ENCODE peak calls at places on chromosomes 7 and 10, in five cellular contexts. B, U, C, Q and V are unnamed samples. For H3K4me1 and H3K27me3, the result is how much of the 10 kb centered on the place peaks cover.

GRCh38 chr7:107251963-107252362 is 83.2 kb downstream of the HBP1 start:
- DNase-seq in B (no peak), U (no peak), C (no peak), Q (no peak), V (no peak)

GRCh38 chr10:15795000-15795792 is 65.1 kb downstream of the MINDY3 start:
- DNase-seq in B (no peak), U (no peak), C (no peak), Q (no peak), V (no peak)

GRCh38 chr10:116621476-116621875 is 723 bp downstream of the PNLIPRP2 start:
- DNase-seq in B (no peak), U (no peak), C (no peak), Q (no peak), V (no peak)

GRCh38 chr7:108054537-108054936 is 51.6 kb upstream of the LAMB1 start:
- DNase-seq in B (no peak), U (no peak), C (no peak), Q (no peak), V (no peak)

GRCh38 chr10:63766766-63767505 is 245.7 kb downstream of the REEP3 start:
- DNase-seq in B (no peak), U (peak), C (no peak), Q (no peak), V (no peak)

GRCh38 chr7:83528925-83529423 is 120.0 kb downstream of the SEMA3E start:
- DNase-seq in B (no peak), U (no peak), C (no peak), Q (no peak), V (no peak)

GRCh38 chr7:87575521-87575920 is 25.2 kb downstream of the ABCB1 start:
- DNase-seq in B (no peak), U (no peak), C (no peak), Q (no peak), V (no peak)

GRCh38 chr7:117312593-117312992 is 10.3 kb downstream of the WNT2 start:
- DNase-seq in B (no peak), U (no peak), C (no peak), Q (no peak), V (no peak)

GRCh38 chr10:24360286-24361127 is 151.6 kb downstream of the KIAA1217 start:
- DNase-seq in B (no peak), U (peak), C (peak), Q (peak), V (peak)

GRCh38 chr10:78889536-78890063 is 179.2 kb upstream of the ZMIZ1 start:
- DNase-seq in B (no peak), U (no peak), C (no peak), Q (no peak), V (no peak)

GRCh38 chr10:96998329-96998888 is 166.3 kb downstream of the LCOR start:
- DNase-seq in B (no peak), U (no peak), C (no peak), Q (no peak), V (no peak)

GRCh38 chr10:88178758-88179157 is 315.3 kb downstream of the PTEN start:
- DNase-seq in B (no peak), U (no peak), C (no peak), Q (no peak), V (no peak)

GRCh38 chr10:70585555-70586243 is 16.8 kb downstream of the PRF1 start:
- DNase-seq in B (peak), U (no peak), C (no peak), Q (no peak), V (no peak)

GRCh38 chr7:51067757-51068156 is 248.9 kb downstream of the COBL start:
- DNase-seq in B (peak), U (peak), C (peak), Q (no peak), V (no peak)

GRCh38 chr7:30027915-30028748 is at the start of gene PLEKHA8:
- DNase-seq in B (peak), U (peak), C (peak), Q (peak), V (peak)

GRCh38 chr7:30027065-30027456 is 559 bp upstream of the FKBP14 start:
- DNase-seq in B (no peak), U (no peak), C (no peak), Q (no peak), V (no peak)

GRCh38 chr7:30026229-30027064 is at the start of gene FKBP14:
- DNase-seq in B (peak), U (peak), C (peak), Q (peak), V (peak)

GRCh38 chr7:30029696-30030095 is 1.5 kb downstream of the PLEKHA8 start:
- DNase-seq in B (no peak), U (peak), C (no peak), Q (no peak), V (no peak)

DNA sequence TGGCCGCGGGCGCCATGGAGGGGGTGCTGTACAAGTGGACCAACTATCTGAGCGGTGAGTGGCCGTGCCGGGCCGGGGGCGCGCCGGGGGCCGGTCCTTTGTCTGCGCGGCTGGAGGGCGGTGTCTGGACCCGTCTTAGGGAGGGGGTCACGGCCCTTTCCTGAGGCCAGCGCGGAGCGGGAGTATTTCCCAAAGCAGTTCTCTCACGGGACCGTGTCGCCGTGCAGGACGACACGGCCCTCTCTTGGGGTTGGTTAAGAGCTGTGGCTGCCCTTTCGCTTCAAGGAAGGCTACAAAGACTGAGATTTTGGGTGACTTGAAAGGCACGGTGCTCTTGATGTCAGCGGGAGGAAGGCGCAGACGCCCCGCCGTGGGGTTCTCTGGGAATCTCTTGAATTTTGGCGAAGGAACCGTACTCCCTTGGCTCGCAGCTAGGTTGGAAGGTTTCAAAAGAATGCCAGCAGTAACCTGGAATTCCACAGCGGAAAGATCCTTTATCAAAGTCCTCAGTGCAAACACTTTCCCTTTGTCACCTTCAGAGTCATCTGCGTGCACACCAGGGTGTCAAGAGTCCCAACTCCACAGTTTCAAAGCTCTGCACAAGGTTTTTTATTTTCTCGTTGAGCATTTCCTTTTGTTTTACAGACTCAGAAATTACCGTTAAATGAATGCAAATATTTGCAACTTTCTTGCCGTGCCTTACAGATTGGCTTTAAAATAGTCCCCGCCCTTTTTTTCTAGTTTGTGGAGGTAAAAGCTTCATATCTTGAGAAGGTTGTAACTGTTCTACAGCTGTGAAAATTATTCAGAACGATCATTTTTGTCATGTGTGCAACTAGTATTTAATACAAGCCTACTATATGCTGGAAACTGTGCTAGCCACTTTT is 780 bp downstream of the PLEKHA8 start:
- DNase-seq in B (peak), U (peak), C (peak), Q (peak), V (peak)
- H3K4me1 ChIP-seq in B (under half), U (under half), C (under half), Q (under half), V (under half)

GRCh38 chr7:91367812-91368578 is 103.8 kb downstream of the FZD1 start:
- DNase-seq in B (no peak), U (no peak), C (no peak), Q (no peak), V (no peak)

GRCh38 chr7:91375378-91375777 is 111.1 kb downstream of the FZD1 start:
- DNase-seq in B (no peak), U (no peak), C (no peak), Q (no peak), V (no peak)

GRCh38 chr7:91373401-91373800 is 109.2 kb downstream of the FZD1 start:
- DNase-seq in B (no peak), U (no peak), C (no peak), Q (no peak), V (no peak)

DNA sequence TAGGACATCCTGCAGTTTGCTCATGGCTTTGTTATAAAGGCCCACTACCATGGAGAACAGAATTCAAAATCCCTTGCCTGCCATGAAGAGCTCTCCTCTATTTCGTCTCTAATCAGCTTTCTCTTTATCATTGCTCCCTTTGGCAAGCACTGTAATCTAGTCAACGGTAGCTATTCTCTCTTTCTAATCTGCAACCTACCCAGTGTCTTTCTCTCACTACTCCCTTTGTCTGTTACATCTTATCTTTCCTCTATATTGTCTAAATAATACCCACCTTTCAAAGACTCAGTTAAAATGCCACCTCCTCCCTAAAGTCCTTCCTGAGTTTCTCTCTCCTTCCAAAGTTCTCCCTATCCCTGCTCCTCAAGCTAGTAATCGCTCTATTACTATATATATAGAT is 108.1 kb downstream of the FZD1 start:
- DNase-seq in B (no peak), U (no peak), C (no peak), Q (no peak), V (no peak)
- H3K27ac ChIP-seq in B (no peak), U (no peak), C (no peak), Q (no peak), V (no peak)

DNA sequence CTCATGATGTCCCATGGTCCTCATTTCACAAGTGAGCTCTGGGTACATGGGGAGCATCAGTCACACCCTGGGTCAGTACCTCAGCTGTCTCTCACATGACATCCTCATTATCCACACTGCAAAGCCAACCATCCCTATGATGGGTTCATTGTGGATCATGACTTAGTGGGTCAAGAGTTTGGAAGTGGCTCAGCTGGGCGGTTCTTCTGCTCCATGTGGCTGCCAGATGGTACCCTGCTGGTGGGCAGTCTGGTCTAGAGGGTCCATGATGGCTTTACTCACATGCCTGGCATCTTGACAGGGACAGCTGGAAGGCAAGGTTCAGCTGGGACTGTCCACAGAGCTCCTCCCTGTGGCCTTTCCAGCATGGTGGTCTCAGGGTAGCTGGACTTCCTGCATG is 19.1 kb upstream of the PSMG3 start:
- DNase-seq in B (no peak), U (no peak), C (no peak), Q (no peak), V (no peak)
- H3K27me3 ChIP-seq in B (half or more), U (half or more), C (under half), Q (under half), V (half or more)

DNA sequence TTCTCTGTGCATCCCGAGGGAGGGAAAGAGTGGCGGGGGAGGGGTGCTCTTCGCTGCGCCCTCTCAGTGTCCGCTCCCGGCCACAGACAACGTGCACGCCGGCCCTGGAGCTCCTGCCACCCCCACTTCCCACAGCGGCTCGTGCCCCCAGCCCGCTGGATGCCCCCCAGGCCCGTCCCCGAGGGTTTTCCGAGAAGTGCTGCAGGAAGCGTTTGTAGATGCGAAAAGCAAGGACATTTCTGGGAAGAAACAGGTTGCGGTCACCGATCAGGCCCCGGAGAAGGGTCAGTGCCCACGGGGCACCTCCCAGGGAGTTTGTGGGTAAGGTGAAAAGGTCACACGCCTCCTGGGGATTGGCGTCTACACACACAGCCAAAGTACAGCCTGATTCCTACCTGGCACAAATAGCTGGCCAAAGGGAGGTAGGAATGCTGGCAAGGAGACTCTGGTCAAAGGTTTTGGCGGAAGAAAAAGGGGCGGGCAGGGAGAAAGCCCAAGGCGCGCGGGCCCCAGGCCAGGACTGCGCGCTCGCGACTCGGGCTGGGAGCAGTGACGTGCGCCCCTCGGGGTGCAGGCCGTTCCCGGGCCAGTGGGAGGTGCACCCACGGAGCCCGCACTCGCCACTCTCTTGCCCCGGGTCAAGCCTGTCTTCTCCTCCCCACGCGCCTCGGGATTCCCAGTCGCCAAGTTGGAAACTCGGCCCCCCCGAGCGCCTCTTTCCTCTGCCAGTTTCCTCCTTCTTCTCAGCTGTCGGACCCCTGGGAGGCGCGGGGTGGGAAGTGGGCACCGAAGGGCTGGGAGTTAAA is 1.5 kb upstream of the NRP1 start:
- DNase-seq in B (peak), U (peak), C (peak), Q (peak), V (peak)
- H3K4me1 ChIP-seq in B (under half), U (half or more), C (under half), Q (under half), V (under half)

GRCh38 chr7:665751-666453 is 60.6 kb upstream of the DNAAF5 start:
- DNase-seq in B (peak), U (no peak), C (peak), Q (peak), V (no peak)
- H3K27ac ChIP-seq in B (peak), U (no peak), C (peak), Q (peak), V (peak)

GRCh38 chr10:49010295-49010694 is 70.7 kb upstream of the LRRC18 start:
- DNase-seq in B (no peak), U (no peak), C (no peak), Q (no peak), V (no peak)
- H3K27me3 ChIP-seq in B (under half), U (under half), C (under half), Q (under half), V (under half)

GRCh38 chr10:119409906-119410305 is 132.6 kb downstream of the RGS10 start:
- DNase-seq in B (peak), U (no peak), C (no peak), Q (peak), V (no peak)

GRCh38 chr10:119408072-119408471 is 134.4 kb downstream of the RGS10 start:
- DNase-seq in B (no peak), U (no peak), C (no peak), Q (no peak), V (no peak)

GRCh38 chr10:119408969-119409371 is 133.5 kb downstream of the RGS10 start:
- DNase-seq in B (no peak), U (no peak), C (no peak), Q (no peak), V (no peak)

GRCh38 chr10:119410361-119411116 is 132.0 kb downstream of the RGS10 start:
- DNase-seq in B (no peak), U (no peak), C (no peak), Q (no peak), V (no peak)

GRCh38 chr10:119409385-119409784 is 133.1 kb downstream of the RGS10 start:
- DNase-seq in B (no peak), U (no peak), C (no peak), Q (no peak), V (no peak)
- H3K4me1 ChIP-seq in B (under half), U (under half), C (under half), Q (half or more), V (half or more)